ENCODE peak calls at places on chromosomes 4 and X, in four cellular contexts. One of them, this sample, is unnamed. For H3K79me2 and H3K79me1, the result is how much of the 10 kb centered on the place peaks cover.

GRCh38 chrX:10922158-10922557 is 189.0 kb upstream of the HCCS start:
- DNase-seq in H9: no peak
- DNase-seq in mesendoderm: peak
- DNase-seq in H1: no peak
- DNase-seq in this sample: no peak

GRCh38 chr4:1499465-1499864 is 93.2 kb upstream of the NKX1-1 start:
- DNase-seq in mesendoderm: no peak
- DNase-seq in H1: no peak
- DNase-seq in H9: no peak
- DNase-seq in this sample: no peak

GRCh38 chrX:135505356-135505755 is 15.1 kb upstream of the INTS6L start:
- DNase-seq in H1: no peak
- DNase-seq in mesendoderm: no peak
- DNase-seq in H9: no peak
- DNase-seq in this sample: no peak

GRCh38 chr4:170089743-170090666 is at the start of gene AADAT:
- DNase-seq in mesendoderm: peak
- DNase-seq in H1: peak
- DNase-seq in H9: peak
- DNase-seq in this sample: peak

GRCh38 chr4:87121332-87122065 is 98.9 kb downstream of the KLHL8 start:
- DNase-seq in H9: no peak
- DNase-seq in H1: no peak
- DNase-seq in mesendoderm: no peak
- DNase-seq in this sample: no peak

GRCh38 chr4:16582526-16582925 is 315.9 kb downstream of the LDB2 start:
- DNase-seq in mesendoderm: peak
- DNase-seq in H9: peak
- DNase-seq in H1: peak
- DNase-seq in this sample: peak

GRCh38 chr4:178602833-178603232 is 1160.6 kb upstream of the AGA start:
- DNase-seq in H9: no peak
- DNase-seq in H1: no peak
- DNase-seq in mesendoderm: no peak
- DNase-seq in this sample: no peak

GRCh38 chrX:49930046-49930445 is 7.7 kb downstream of the CLCN5 start:
- DNase-seq in H1: no peak
- DNase-seq in mesendoderm: no peak
- DNase-seq in H9: no peak
- DNase-seq in this sample: no peak

GRCh38 chr4:76821661-76822060 is 76.3 kb downstream of the SOWAHB start:
- DNase-seq in H9: no peak
- DNase-seq in H1: no peak
- DNase-seq in mesendoderm: no peak
- DNase-seq in this sample: no peak

GRCh38 chr4:7828926-7829325 is 110.7 kb downstream of the AFAP1 start:
- DNase-seq in H9: no peak
- DNase-seq in mesendoderm: no peak
- DNase-seq in H1: no peak
- DNase-seq in this sample: no peak

GRCh38 chr4:42252315-42252714 is 99.9 kb upstream of the BEND4 start:
- DNase-seq in H1: no peak
- DNase-seq in mesendoderm: no peak
- DNase-seq in H9: no peak
- DNase-seq in this sample: no peak

GRCh38 chr4:6150046-6150735 is 50.2 kb downstream of the JAKMIP1 start:
- DNase-seq in H9: no peak
- DNase-seq in H1: no peak
- DNase-seq in mesendoderm: no peak
- DNase-seq in this sample: no peak

GRCh38 chrX:138858438-138858837 is 146.9 kb upstream of the FGF13 start:
- DNase-seq in H9: no peak
- DNase-seq in mesendoderm: peak
- DNase-seq in H1: no peak
- DNase-seq in this sample: no peak

GRCh38 chrX:51837451-51837850 is 56.0 kb upstream of the MAGED1 start:
- DNase-seq in mesendoderm: no peak
- DNase-seq in H1: no peak
- DNase-seq in H9: no peak
- DNase-seq in this sample: no peak

GRCh38 chr4:84914686-84915395 is 51.6 kb downstream of the WDFY3 start:
- DNase-seq in H1: no peak
- DNase-seq in H9: no peak
- DNase-seq in mesendoderm: no peak
- DNase-seq in this sample: no peak
- H3K79me2 ChIP-seq in H1: half or more
- H3K79me2 ChIP-seq in H9: under half
- H3K79me2 ChIP-seq in mesendoderm: under half
- H3K79me2 ChIP-seq in this sample: under half

GRCh38 chr4:139015948-139016451 is 419 bp downstream of the NOCT start:
- DNase-seq in mesendoderm: peak
- DNase-seq in H1: no peak
- DNase-seq in H9: no peak
- DNase-seq in this sample: no peak
- H3K79me1 ChIP-seq in mesendoderm: under half
- H3K79me1 ChIP-seq in H1: under half
- H3K79me1 ChIP-seq in H9: under half
- H3K79me1 ChIP-seq in this sample: under half

GRCh38 chr4:54661686-54662085 is 3.9 kb downstream of the KIT start:
- DNase-seq in H9: no peak
- DNase-seq in H1: no peak
- DNase-seq in mesendoderm: no peak
- DNase-seq in this sample: peak

GRCh38 chr4:54663181-54663580 is 5.4 kb downstream of the KIT start:
- DNase-seq in H1: no peak
- DNase-seq in mesendoderm: no peak
- DNase-seq in H9: no peak
- DNase-seq in this sample: no peak

GRCh38 chr4:54660591-54660990 is 2.8 kb downstream of the KIT start:
- DNase-seq in H1: no peak
- DNase-seq in mesendoderm: no peak
- DNase-seq in H9: no peak
- DNase-seq in this sample: no peak

GRCh38 chr4:54661156-54661555 is 3.4 kb downstream of the KIT start:
- DNase-seq in mesendoderm: no peak
- DNase-seq in H1: no peak
- DNase-seq in H9: no peak
- DNase-seq in this sample: peak

DNA sequence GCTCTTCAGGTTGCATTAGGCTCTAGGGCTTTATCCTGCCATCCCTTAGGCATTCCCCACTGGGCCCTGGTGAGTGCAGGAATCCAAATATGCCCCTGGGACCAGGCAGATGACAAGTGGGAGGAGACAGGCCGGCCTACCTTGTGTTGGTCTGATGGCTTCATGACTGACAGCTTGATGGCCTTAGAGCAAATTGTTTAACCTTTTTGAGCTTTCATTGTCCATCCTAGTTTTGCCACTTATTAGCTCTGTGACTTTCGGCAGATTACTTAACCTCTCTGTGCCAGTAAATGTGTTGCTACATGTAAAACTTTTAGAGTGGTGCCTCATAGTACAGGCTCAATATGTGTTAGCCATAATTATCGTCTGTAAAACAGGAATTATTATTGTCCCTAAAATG is 4.4 kb downstream of the KIT start:
- DNase-seq in mesendoderm: no peak
- DNase-seq in H1: no peak
- DNase-seq in H9: no peak
- DNase-seq in this sample: peak
- H2BK120ac ChIP-seq in mesendoderm: no peak
- H2BK120ac ChIP-seq in H1: no peak
- H2BK120ac ChIP-seq in H9: no peak
- H2BK120ac ChIP-seq in this sample: no peak

GRCh38 chr4:3283916-3284315 is 8.9 kb upstream of the RGS12 start:
- DNase-seq in mesendoderm: no peak
- DNase-seq in H9: peak
- DNase-seq in H1: no peak
- DNase-seq in this sample: no peak
- H3K79me2 ChIP-seq in mesendoderm: under half
- H3K79me2 ChIP-seq in H9: under half
- H3K79me2 ChIP-seq in H1: under half
- H3K79me2 ChIP-seq in this sample: under half

GRCh38 chr4:37995299-37995821 is 35.2 kb downstream of the PTTG2 start:
- DNase-seq in mesendoderm: no peak
- DNase-seq in H9: no peak
- DNase-seq in H1: no peak
- DNase-seq in this sample: no peak
- H3K79me1 ChIP-seq in mesendoderm: under half
- H3K79me1 ChIP-seq in H9: under half
- H3K79me1 ChIP-seq in H1: under half
- H3K79me1 ChIP-seq in this sample: under half